ENCODE peak calls at places on chromosomes 6 and 20, in six cellular contexts. D, E, T, V, I and L are unnamed samples.

GRCh38 chr6:149303468-149303867 is 14.0 kb upstream of the TAB2 start:
- DNase-seq in E (no peak), D (no peak), T (no peak), V (no peak), I (no peak), L (no peak)

GRCh38 chr6:39301606-39302005 is 12.6 kb downstream of the KCNK17 start:
- DNase-seq in E (no peak), T (no peak), D (no peak), I (no peak), V (no peak), L (no peak)

GRCh38 chr20:63976980-63977391 is 2.5 kb downstream of the SAMD10 start:
- DNase-seq in V (peak; percentile 15), T (no peak), I (no peak), E (no peak), D (no peak), L (no peak)

GRCh38 chr6:148776321-148776966 is 29.6 kb downstream of the UST start:
- DNase-seq in V (no peak), T (no peak), E (no peak), I (no peak), D (peak; percentile 93), L (no peak)

GRCh38 chr20:8219403-8219802 is 87.3 kb downstream of the PLCB1 start:
- DNase-seq in I (no peak), D (no peak), V (no peak), T (no peak), E (no peak), L (no peak)

GRCh38 chr6:165826487-165827189 is 163.6 kb upstream of the PDE10A start:
- DNase-seq in E (no peak), V (no peak), T (no peak), I (no peak), D (no peak), L (no peak)

GRCh38 chr6:5423251-5423650 is 161.9 kb downstream of the FARS2 start:
- DNase-seq in T (no peak), E (no peak), I (no peak), V (no peak), D (no peak), L (no peak)

GRCh38 chr6:971981-972640 is 279.2 kb upstream of the EXOC2 start:
- DNase-seq in T (no peak), V (no peak), I (no peak), D (no peak), E (no peak), L (no peak)

GRCh38 chr6:159505140-159505922 is 187.7 kb downstream of the SOD2 start:
- DNase-seq in I (no peak), V (no peak), T (no peak), E (no peak), D (no peak), L (peak; percentile 60)

GRCh38 chr6:45538636-45539035 is 160.9 kb upstream of the SUPT3H start:
- DNase-seq in D (peak; percentile 52), V (no peak), I (no peak), T (no peak), E (no peak), L (no peak)

GRCh38 chr6:16770701-16771569 is 9.7 kb upstream of the ATXN1 start:
- DNase-seq in T (peak; percentile 88), V (peak; percentile 76), I (peak; percentile 52), E (peak; percentile 78), D (peak; percentile 89), L (peak; percentile 91)

DNA sequence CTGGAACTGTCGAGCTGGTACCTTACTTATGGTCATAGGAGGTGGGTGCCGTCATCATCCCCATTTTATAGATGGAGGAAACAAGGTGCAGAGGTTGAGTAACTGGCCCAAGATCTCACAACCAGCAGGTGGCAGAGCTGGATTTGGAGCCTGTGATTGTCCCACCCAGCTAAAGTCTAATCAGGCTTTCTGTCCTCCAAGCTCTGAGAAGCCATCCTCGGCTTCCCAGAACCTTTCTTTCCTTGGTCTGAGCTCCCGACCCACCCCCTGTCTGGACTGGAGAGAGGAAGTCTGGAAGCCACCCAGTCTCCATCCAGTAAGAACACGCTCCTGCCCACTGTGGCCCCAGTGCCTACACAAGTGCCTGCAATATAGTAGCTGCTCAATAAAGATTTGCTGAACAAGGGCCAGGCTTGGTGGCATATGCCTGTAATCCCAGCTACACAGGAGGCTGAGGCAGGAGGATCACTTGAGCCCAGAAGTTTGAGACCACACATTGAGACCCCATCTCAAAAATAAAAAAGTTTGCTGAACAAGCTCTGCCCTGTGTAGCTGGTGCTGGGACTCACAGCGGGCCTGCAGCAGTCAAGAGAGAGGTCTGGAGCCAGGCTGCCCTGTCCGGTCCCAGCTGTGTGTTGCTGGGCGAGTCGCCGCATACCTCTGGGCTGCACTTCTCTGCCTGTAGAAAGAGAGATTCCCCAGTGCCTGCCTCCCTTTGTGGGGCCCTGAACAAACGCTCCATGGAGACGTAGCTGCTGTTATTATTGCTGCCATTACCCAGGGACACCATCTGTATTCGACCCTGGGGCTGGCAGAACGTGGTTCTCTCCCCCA is 32.5 kb upstream of the DLGAP4 start:
- DNase-seq in I (peak; percentile 49), V (no peak), E (peak; percentile 51), T (no peak), D (peak; percentile 20), L (no peak)
- TF ChIP-seq CTCF in I (peak; percentile 76), V (no peak), E (peak; percentile 53), T (no peak), D (peak; percentile 34), L (peak; percentile 13)

DNA sequence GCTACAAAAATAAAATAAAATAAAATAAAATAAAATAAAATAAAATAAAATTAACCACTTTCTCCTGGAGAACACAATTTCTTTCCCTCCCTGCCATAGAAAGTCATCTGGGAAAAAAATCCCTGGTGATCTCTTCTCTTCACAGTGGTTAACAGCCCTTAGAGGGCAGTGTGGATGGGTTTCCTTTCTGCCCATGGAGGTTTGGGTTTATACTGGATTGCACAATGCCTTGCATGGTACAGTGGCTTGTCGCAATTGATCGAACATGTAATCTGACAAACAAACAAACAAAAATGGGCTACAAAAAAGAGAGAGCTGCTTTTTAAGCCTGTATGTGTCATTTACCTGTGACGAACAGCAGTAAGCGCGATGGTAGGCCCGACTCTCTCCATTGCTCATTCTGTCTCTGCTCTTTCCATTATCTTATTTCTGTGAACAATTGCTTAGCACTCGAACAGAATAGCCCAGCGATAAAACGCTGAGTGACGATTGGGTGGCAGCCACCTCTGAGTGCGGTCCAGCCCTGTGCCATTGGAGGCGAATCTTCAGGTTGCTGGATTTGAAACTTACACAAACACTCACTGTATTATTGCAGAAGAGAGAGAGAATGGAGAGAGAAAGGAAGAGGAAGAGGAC is 166.1 kb downstream of the CD83 start:
- DNase-seq in V (no peak), T (no peak), I (no peak), E (no peak), D (peak; percentile 3), L (no peak)
- TF ChIP-seq CTCF in V (no peak), T (no peak), I (peak; percentile 45), E (no peak), D (peak; percentile 6), L (peak; percentile 33)

DNA sequence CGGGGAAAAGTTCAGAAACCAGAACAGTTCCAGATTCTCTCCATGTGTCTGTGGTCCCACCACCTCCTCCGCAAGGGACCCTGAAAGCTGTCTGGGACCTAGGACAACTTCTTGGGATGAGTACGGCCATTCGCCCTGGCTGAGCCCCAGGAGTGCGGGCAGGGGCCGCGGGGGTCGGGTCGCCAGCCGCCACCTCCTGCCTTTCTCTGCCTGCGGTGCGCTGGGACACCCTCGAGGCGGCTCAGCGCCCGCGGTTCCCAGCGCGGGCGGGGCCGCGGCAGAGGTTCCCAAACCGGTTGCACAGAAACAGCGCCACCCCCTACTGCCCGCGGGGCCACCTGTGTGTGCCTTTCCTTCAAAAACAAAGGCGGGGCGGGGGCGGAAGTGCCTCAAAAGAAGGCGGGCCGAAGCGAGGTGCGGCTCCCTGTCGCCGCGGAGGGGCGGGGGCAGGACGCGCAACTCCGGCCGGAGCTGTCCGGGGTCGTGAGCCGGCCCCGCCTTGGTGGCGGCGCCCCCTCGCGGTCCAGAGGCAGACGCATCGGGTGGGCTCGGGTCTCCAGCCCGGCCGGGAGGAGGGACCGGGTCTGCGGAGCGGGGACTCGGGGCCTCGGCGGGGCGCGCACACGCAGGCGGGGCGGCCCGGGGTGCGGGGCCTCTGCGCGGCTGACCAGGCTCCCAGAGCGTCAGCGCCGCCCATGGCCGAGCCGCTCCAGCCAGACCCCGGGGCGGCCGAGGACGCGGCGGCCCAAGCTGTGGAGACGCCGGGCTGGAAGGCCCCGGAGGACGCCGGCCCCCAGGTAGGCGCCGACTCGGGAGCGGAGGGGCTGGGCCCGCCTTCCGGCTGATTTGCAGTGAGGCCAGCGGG is at the start of gene HEBP2:
- DNase-seq in I (peak; percentile 97), D (peak; percentile 78), E (peak; percentile 92), T (peak; percentile 97), V (peak; percentile 99), L (peak; percentile 98)
- TF ChIP-seq CTCF in I (peak; percentile 76), D (peak; percentile 45), E (peak; percentile 65), T (peak; percentile 59), V (peak; percentile 53), L (peak; percentile 59)

DNA sequence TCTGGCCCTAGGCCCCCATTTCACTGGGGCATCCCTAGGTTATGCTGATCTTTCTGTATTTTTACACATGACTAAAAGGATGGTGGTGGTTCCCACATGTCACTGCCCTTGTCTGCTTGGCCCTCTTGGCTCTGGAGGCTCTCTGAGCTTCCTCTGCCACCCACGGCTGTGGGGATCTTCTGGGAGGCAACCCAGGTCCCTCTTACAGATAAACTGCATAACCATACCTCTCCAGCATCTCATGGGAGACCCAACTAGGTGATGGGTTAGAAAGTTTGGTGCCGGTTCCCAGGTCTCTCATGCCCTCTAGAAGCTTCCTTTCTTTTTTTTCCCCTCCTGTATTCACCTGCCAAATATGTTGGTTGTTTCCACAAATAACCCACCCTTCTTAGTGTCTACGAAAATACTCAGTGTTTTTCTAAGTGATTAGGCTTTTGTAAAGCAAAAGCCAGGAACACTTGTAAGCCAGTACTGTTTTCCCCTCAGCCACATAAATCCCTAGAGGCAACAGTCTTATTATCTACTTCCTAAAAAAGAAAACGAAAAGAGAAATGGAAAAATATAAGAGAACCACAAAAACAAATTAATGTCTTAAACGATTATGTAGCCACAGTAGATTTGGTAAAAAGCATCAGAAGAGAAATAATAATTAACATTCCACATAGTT is 71.7 kb upstream of the SMLR1 start:
- DNase-seq in I (no peak), D (no peak), E (no peak), V (no peak), T (no peak), L (no peak)
- TF ChIP-seq CTCF in I (no peak), D (no peak), E (no peak), V (no peak), T (no peak), L (no peak)

GRCh38 chr20:46251211-46251673 is 57.1 kb downstream of the CDH22 start:
- DNase-seq in E (no peak), D (no peak), I (no peak), T (no peak), V (no peak), L (no peak)

GRCh38 chr20:46250772-46251171 is 57.5 kb downstream of the CDH22 start:
- DNase-seq in I (no peak), T (no peak), D (no peak), E (no peak), V (no peak), L (no peak)

GRCh38 chr20:46252352-46253091 is 55.8 kb downstream of the CDH22 start:
- DNase-seq in D (no peak), I (no peak), T (no peak), V (no peak), E (no peak), L (no peak)

GRCh38 chr20:46255440-46256104 is 52.7 kb downstream of the CDH22 start:
- DNase-seq in T (peak; percentile 82), I (no peak), V (peak; percentile 79), D (peak; percentile 4), E (no peak), L (peak; percentile 88)

DNA sequence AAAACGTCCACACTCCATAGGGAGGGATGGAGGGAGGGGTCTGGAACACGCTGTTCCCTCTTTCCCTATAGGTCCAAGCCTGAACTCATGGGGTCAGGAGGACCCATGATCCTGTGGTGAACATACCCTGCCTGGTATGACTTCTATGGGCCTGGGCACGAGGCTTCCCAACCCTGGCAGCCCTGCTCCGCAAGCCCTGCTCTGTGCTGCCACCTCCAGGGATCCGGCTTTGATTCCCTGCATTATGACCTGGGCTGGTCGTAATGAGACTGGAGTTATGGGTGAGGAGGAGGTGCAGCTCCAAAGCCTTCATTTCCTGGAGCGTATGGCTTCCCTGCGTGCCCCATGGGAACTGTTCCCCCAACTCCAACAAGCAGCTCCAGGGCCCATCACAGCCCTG is 54.9 kb downstream of the CDH22 start:
- DNase-seq in D (no peak), I (no peak), V (no peak), E (no peak), T (no peak), L (no peak)
- TF ChIP-seq CTCF in D (peak; percentile 15), I (no peak), V (no peak), E (no peak), T (no peak), L (no peak)